ENCODE peak calls at places on chromosomes 16 and 17, in ten cellular contexts. K is ELR; O is epithelial cell of esophagus; M is naive B cell; U is stimulated activated CD8-positive, alpha-beta memory T cell treated with anti-CD3 and anti-CD28 coated beads, Interleukin-2, amount 100 ng/mL, for 48 hours; G is NCI-H510A; Y is amygdala; Z is HFFc6; P is natural killer cell; H is activated naive CD4-positive, alpha-beta T cell treated with Interleukin-2 at 50 U/mL for 16 hours. W is an unnamed sample.

GRCh38 chr16:2333772-2334379 is 6.7 kb downstream of the ABCA3 start:
- DNase-seq in U (no peak), O (no peak), P (no peak), H (no peak), G (no peak), Z (peak), Y (no peak), K (peak), M (no peak), W (no peak)

GRCh38 chr16:30186782-30187555 is 3.6 kb downstream of the CORO1A start:
- DNase-seq in M (peak), Y (peak), G (no peak), H (peak), Z (peak), P (peak), U (peak), O (peak), K (peak), W (peak)

GRCh38 chr16:3945751-3946603 is 65.5 kb upstream of the CREBBP start:
- DNase-seq in U (no peak), G (no peak), H (no peak), O (peak), Y (no peak), K (peak), M (no peak), Z (peak), P (no peak), W (no peak)

GRCh38 chr17:65102788-65103187 is 34.4 kb upstream of the RGS9 start:
- DNase-seq in Z (no peak), G (no peak), Y (no peak), O (no peak), K (peak), M (no peak), U (no peak), P (no peak), H (no peak), W (no peak)

GRCh38 chr16:84643180-84643583 is 5.1 kb upstream of the KLHL36 start:
- DNase-seq in H (no peak), Y (no peak), Z (peak), K (peak), G (no peak), O (peak), U (no peak), P (no peak), M (no peak), W (no peak)

GRCh38 chr17:57849874-57850754 is at the start of gene MRPS23:
- DNase-seq in K (peak), H (peak), Z (peak), G (peak), M (peak), Y (peak), O (peak), U (peak), P (peak), W (peak)

GRCh38 chr16:1908081-1908633 is 10.1 kb downstream of the HS3ST6 start:
- DNase-seq in K (no peak), G (no peak), Y (no peak), H (no peak), U (no peak), M (no peak), P (no peak), Z (no peak), O (no peak), W (no peak)

GRCh38 chr17:29156781-29157180 is 23.4 kb downstream of the MYO18A start:
- DNase-seq in H (no peak), P (no peak), Z (no peak), G (no peak), Y (no peak), U (no peak), M (no peak), O (no peak), K (no peak), W (no peak)

GRCh38 chr16:63385714-63386113 is 1349.5 kb upstream of the CDH8 start:
- DNase-seq in M (no peak), Z (no peak), U (no peak), Y (no peak), P (no peak), H (no peak), K (no peak), G (no peak), O (no peak), W (no peak)

GRCh38 chr16:30753596-30753995 is 5.4 kb downstream of the PHKG2 start:
- DNase-seq in Z (no peak), H (no peak), G (no peak), P (no peak), Y (no peak), M (no peak), O (no peak), U (no peak), K (no peak), W (no peak)

GRCh38 chr17:59275618-59276017 is 55.3 kb downstream of the GDPD1 start:
- DNase-seq in G (no peak), O (no peak), K (no peak), P (no peak), U (no peak), H (no peak), Y (no peak), M (no peak), Z (no peak), W (no peak)

GRCh38 chr17:49387374-49388289 is 25.6 kb upstream of the ZNF652 start:
- DNase-seq in O (no peak), G (no peak), P (peak), H (no peak), U (no peak), M (no peak), K (no peak), Y (no peak), Z (no peak), W (no peak)

GRCh38 chr17:77580956-77581355 is 377.5 kb upstream of the TNRC6C start:
- DNase-seq in H (no peak), P (no peak), Y (no peak), U (no peak), M (no peak), K (no peak), Z (no peak), G (no peak), O (no peak), W (no peak)

GRCh38 chr17:7133424-7133823 is 18.8 kb upstream of the ASGR2 start:
- DNase-seq in Z (no peak), G (no peak), K (peak), H (peak), M (peak), O (no peak), Y (no peak), U (peak), P (no peak), W (peak)

GRCh38 chr16:55062446-55062845 is 131.8 kb downstream of the IRX5 start:
- DNase-seq in G (no peak), M (no peak), Z (peak), Y (no peak), O (no peak), K (no peak), H (no peak), P (no peak), U (no peak), W (no peak)

GRCh38 chr17:64503821-64504768 is 2.0 kb downstream of the DDX5 start:
- DNase-seq in Y (no peak), H (no peak), G (no peak), U (no peak), M (peak), K (no peak), O (peak), P (no peak), Z (no peak), W (no peak)

GRCh38 chr16:77282345-77282744 is 83.1 kb downstream of the SYCE1L start:
- DNase-seq in Y (no peak), H (no peak), O (no peak), G (no peak), U (no peak), P (no peak), M (no peak), Z (no peak), K (no peak), W (no peak)

GRCh38 chr16:3598236-3598635 is 13.2 kb downstream of the SLX4 start:
- DNase-seq in K (no peak), H (no peak), G (no peak), U (no peak), O (no peak), M (no peak), Y (no peak), Z (no peak), P (no peak), W (no peak)

GRCh38 chr16:17134586-17134985 is 336.2 kb downstream of the XYLT1 start:
- DNase-seq in O (no peak), M (no peak), Z (no peak), H (no peak), U (no peak), K (no peak), P (no peak), Y (no peak), G (no peak), W (no peak)

GRCh38 chr16:4744758-4745569 is 10.6 kb downstream of the DNAAF8 start:
- DNase-seq in Y (no peak), K (no peak), Z (no peak), P (no peak), O (no peak), M (no peak), H (no peak), U (no peak), G (no peak), W (no peak)

GRCh38 chr17:7862692-7863437 is 5.1 kb downstream of the CYB5D1 start:
- DNase-seq in P (peak), K (peak), U (no peak), M (peak), Z (no peak), H (peak), O (peak), Y (no peak), G (no peak), W (peak)

GRCh38 chr16:78925071-78925714 is 675.3 kb downstream of the MAF start:
- DNase-seq in U (peak), O (peak), M (no peak), Z (no peak), G (no peak), K (no peak), H (peak), P (no peak), Y (no peak), W (no peak)

GRCh38 chr16:72978212-72978611 is 69.7 kb downstream of the ZFHX3 start:
- DNase-seq in K (no peak), Z (no peak), Y (no peak), P (no peak), O (no peak), H (no peak), M (no peak), U (no peak), G (no peak), W (no peak)

W was measured in T-helper 2 cell.